ENCODE peak calls at places on chromosomes 5 and 9, in nine cellular contexts. N is T-cell, U is GM03348, D is A549, S is T47D, H is SIG-M5, L is suprapubic skin, V is KBM-7, R is upper lobe of right lung. W is an unnamed sample.
A peak's percentile ranks its signal among the peaks of the same experiment; 100 is the strongest.

GRCh38 chr5:72138943-72139467 is 31.7 kb downstream of the MAP1B start:
- DNase-seq in N (no peak), U (peak; percentile 62), D (no peak), S (no peak), H (no peak), L (no peak), V (peak; percentile 47), R (no peak), W (no peak)

GRCh38 chr9:115997923-115998322 is 155.7 kb upstream of the PAPPA start:
- DNase-seq in N (no peak), U (peak; percentile 40), D (no peak), S (no peak), H (no peak), L (no peak), V (no peak), R (no peak), W (no peak)

GRCh38 chr5:79346420-79346824 is 110.5 kb downstream of the JMY start:
- DNase-seq in N (no peak), U (peak; percentile 45), D (peak; percentile 66), S (no peak), H (no peak), L (no peak), V (no peak), R (no peak), W (no peak)

GRCh38 chr5:115873392-115873791 is 31.7 kb downstream of the AP3S1 start:
- DNase-seq in N (no peak), U (no peak), D (no peak), S (no peak), H (no peak), L (no peak), V (no peak), R (no peak), W (no peak)

GRCh38 chr9:125908138-125908537 is 161.0 kb downstream of the PBX3 start:
- DNase-seq in N (no peak), U (no peak), D (no peak), S (no peak), H (no peak), L (no peak), V (no peak), R (no peak), W (no peak)

GRCh38 chr5:96816430-96816939 is 8.7 kb upstream of the ERAP1 start:
- DNase-seq in N (peak; percentile 55), U (no peak), D (no peak), S (no peak), H (no peak), L (no peak), V (peak; percentile 74), R (no peak), W (peak; percentile 91)

GRCh38 chr9:130292104-130292503 is 26.5 kb downstream of the HMCN2 start:
- DNase-seq in N (no peak), U (no peak), D (no peak), S (no peak), H (no peak), L (no peak), V (no peak), R (no peak), W (no peak)

GRCh38 chr9:114028646-114029045 is 49.5 kb downstream of the AMBP start:
- DNase-seq in N (no peak), U (no peak), D (no peak), S (no peak), H (no peak), L (no peak), V (no peak), R (no peak), W (no peak)

GRCh38 chr9:120689860-120690259 is 24.4 kb downstream of the MEGF9 start:
- DNase-seq in N (no peak), U (no peak), D (no peak), S (no peak), H (no peak), L (no peak), V (no peak), R (no peak), W (no peak)

GRCh38 chr9:77554706-77555105 is 93.4 kb downstream of the GNA14 start:
- DNase-seq in N (no peak), U (no peak), D (no peak), S (no peak), H (no peak), L (no peak), V (no peak), R (no peak), W (no peak)

GRCh38 chr5:35131723-35132122 is 84.0 kb upstream of the AGXT2 start:
- DNase-seq in N (no peak), U (no peak), D (no peak), S (no peak), H (no peak), L (no peak), V (no peak), R (no peak), W (no peak)

GRCh38 chr9:11319477-11320060 is 706.8 kb upstream of the PTPRD start:
- DNase-seq in N (no peak), U (no peak), D (peak; percentile 10), S (peak; percentile 58), H (no peak), L (no peak), V (peak; percentile 8), R (no peak), W (peak; percentile 4)

GRCh38 chr5:67878911-67879310 is 336.6 kb upstream of the PIK3R1 start:
- DNase-seq in N (no peak), U (no peak), D (no peak), S (no peak), H (no peak), L (no peak), V (no peak), R (no peak), W (no peak)

GRCh38 chr5:176131771-176132170 is 106.5 kb upstream of the SIMC1 start:
- DNase-seq in N (no peak), U (no peak), D (no peak), S (no peak), H (no peak), L (no peak), V (peak; percentile 3), R (no peak), W (no peak)

GRCh38 chr5:147520450-147520849 is 10.6 kb upstream of the DPYSL3 start:
- DNase-seq in N (no peak), U (peak; percentile 5), D (no peak), S (peak; percentile 49), H (no peak), L (no peak), V (no peak), R (no peak), W (no peak)

GRCh38 chr5:173919443-173919842 is 31.3 kb downstream of the CPEB4 start:
- DNase-seq in N (no peak), U (no peak), D (peak; percentile 30), S (no peak), H (no peak), L (no peak), V (no peak), R (no peak), W (no peak)

GRCh38 chr5:191036-191948 is at the start of gene LRRC14B:
- DNase-seq in N (no peak), U (no peak), D (no peak), S (peak; percentile 46), H (no peak), L (no peak), V (no peak), R (peak; percentile 72), W (peak; percentile 92)

GRCh38 chr5:38607930-38608545 is 51.6 kb upstream of the LIFR start:
- DNase-seq in N (no peak), U (no peak), D (no peak), S (no peak), H (no peak), L (no peak), V (no peak), R (no peak), W (no peak)

GRCh38 chr5:31161772-31162171 is 31.7 kb upstream of the CDH6 start:
- DNase-seq in N (no peak), U (no peak), D (peak; percentile 14), S (no peak), H (no peak), L (no peak), V (no peak), R (no peak), W (no peak)

GRCh38 chr5:78420548-78420947 is 60.1 kb downstream of the SCAMP1 start:
- DNase-seq in N (no peak), U (no peak), D (no peak), S (no peak), H (no peak), L (no peak), V (no peak), R (no peak), W (no peak)

GRCh38 chr5:160186480-160186879 is 42.8 kb upstream of the FABP6 start:
- DNase-seq in N (no peak), U (no peak), D (no peak), S (no peak), H (no peak), L (no peak), V (no peak), R (no peak), W (no peak)

GRCh38 chr5:131396015-131396414 is 132.2 kb downstream of the CDC42SE2 start:
- DNase-seq in N (no peak), U (no peak), D (no peak), S (no peak), H (no peak), L (no peak), V (no peak), R (no peak), W (no peak)

GRCh38 chr9:36576866-36577265 is 4.2 kb downstream of the MELK start:
- DNase-seq in N (no peak), U (no peak), D (no peak), S (no peak), H (no peak), L (no peak), V (no peak), R (no peak), W (no peak)